ENCODE peak calls at places on chromosome 20, in six cellular contexts. N is WTC11; E is AG20443; H is activated CD4-positive, CD25-positive, alpha-beta regulatory T cell; S is HAP-1; M is mesenteric fat pad. I is an unnamed sample.

GRCh38 chr20:48738399-48739304 is 89.1 kb downstream of the PREX1 start:
- DNase-seq in N (no peak), E (no peak), H (no peak), S (no peak), M (no peak), I (peak)

GRCh38 chr20:4509825-4510522 is 211.7 kb upstream of the PRND start:
- DNase-seq in N (no peak), E (no peak), H (no peak), S (no peak), M (no peak), I (no peak)

GRCh38 chr20:31740208-31740607 is 1.1 kb downstream of the TPX2 start:
- DNase-seq in N (no peak), E (peak), H (no peak), S (no peak), M (no peak), I (no peak)

GRCh38 chr20:6654490-6655247 is 112.8 kb upstream of the BMP2 start:
- DNase-seq in N (no peak), E (peak), H (no peak), S (no peak), M (no peak), I (no peak)

GRCh38 chr20:5056801-5057599 is 55.7 kb upstream of the SLC23A2 start:
- DNase-seq in N (peak), E (peak), H (peak), S (peak), M (no peak), I (peak)

GRCh38 chr20:23009636-23010035 is 25.5 kb upstream of the SSTR4 start:
- DNase-seq in N (no peak), E (no peak), H (no peak), S (no peak), M (no peak), I (no peak)

GRCh38 chr20:24465730-24466129 is 3.7 kb upstream of the SYNDIG1 start:
- DNase-seq in N (no peak), E (peak), H (no peak), S (no peak), M (no peak), I (no peak)

GRCh38 chr20:61397790-61398189 is 145.7 kb downstream of the CDH4 start:
- DNase-seq in N (no peak), E (no peak), H (no peak), S (no peak), M (no peak), I (no peak)

GRCh38 chr20:58393299-58393698 is 4.3 kb downstream of the VAPB start:
- DNase-seq in N (no peak), E (peak), H (no peak), S (no peak), M (no peak), I (no peak)

GRCh38 chr20:62795023-62795761 is 1.1 kb upstream of the MRGBP start:
- DNase-seq in N (peak), E (no peak), H (peak), S (peak), M (no peak), I (peak)

GRCh38 chr20:34892671-34893070 is 16.3 kb downstream of the ACSS2 start:
- DNase-seq in N (no peak), E (no peak), H (no peak), S (no peak), M (no peak), I (no peak)

GRCh38 chr20:933024-933423 is 16.9 kb upstream of the ANGPT4 start:
- DNase-seq in N (no peak), E (no peak), H (no peak), S (no peak), M (peak), I (no peak)

GRCh38 chr20:40265872-40266533 is 423.0 kb downstream of the MAFB start:
- DNase-seq in N (peak), E (peak), H (no peak), S (no peak), M (no peak), I (no peak)

GRCh38 chr20:63139856-63140255 is 76.1 kb downstream of the YTHDF1 start:
- DNase-seq in N (no peak), E (no peak), H (no peak), S (no peak), M (no peak), I (no peak)

GRCh38 chr20:3995067-3995748 is 20.1 kb downstream of the RNF24 start:
- DNase-seq in N (no peak), E (peak), H (no peak), S (peak), M (no peak), I (no peak)

GRCh38 chr20:31822421-31823330 is 3.5 kb downstream of the MYLK2 start:
- DNase-seq in N (peak), E (peak), H (peak), S (peak), M (peak), I (peak)

GRCh38 chr20:46749164-46749563 is 39.7 kb downstream of the SLC2A10 start:
- DNase-seq in N (no peak), E (no peak), H (no peak), S (no peak), M (no peak), I (no peak)

GRCh38 chr20:2741881-2742280 is 49.3 kb downstream of the EBF4 start:
- DNase-seq in N (no peak), E (peak), H (no peak), S (no peak), M (no peak), I (no peak)

GRCh38 chr20:62406635-62407176 is 379 bp downstream of the CABLES2 start:
- DNase-seq in N (no peak), E (no peak), H (no peak), S (no peak), M (no peak), I (no peak)

GRCh38 chr20:47137231-47137865 is 219.2 kb downstream of the ZMYND8 start:
- DNase-seq in N (no peak), E (peak), H (no peak), S (no peak), M (no peak), I (no peak)

GRCh38 chr20:37102571-37102970 is 6.8 kb upstream of the RBL1 start:
- DNase-seq in N (no peak), E (no peak), H (no peak), S (no peak), M (no peak), I (no peak)

GRCh38 chr20:62804632-62805364 is at the start of gene OGFR:
- DNase-seq in N (peak), E (peak), H (peak), S (peak), M (no peak), I (peak)

GRCh38 chr20:62977613-62978558 is 25.4 kb downstream of the SLC17A9 start:
- DNase-seq in N (no peak), E (no peak), H (peak), S (peak), M (no peak), I (peak)

GRCh38 chr20:22288156-22288555 is 296.2 kb downstream of the FOXA2 start:
- DNase-seq in N (no peak), E (no peak), H (no peak), S (no peak), M (no peak), I (no peak)

GRCh38 chr20:33915726-33916331 is 77.9 kb upstream of the RALY start:
- DNase-seq in N (peak), E (peak), H (peak), S (peak), M (no peak), I (peak)

GRCh38 chr20:57587278-57587988 is 26.5 kb downstream of the PCK1 start:
- DNase-seq in N (no peak), E (no peak), H (no peak), S (no peak), M (no peak), I (no peak)